ENCODE peak calls at places on chromosomes 6 and 20, in nine cellular contexts. One of them, this sample, is unnamed.

GRCh38 chr6:42694586-42694985 is 27.8 kb downstream of the PRPH2 start:
- DNase-seq in neural progenitor cell: no peak
- DNase-seq in WTC11: no peak
- DNase-seq in HCT116: no peak
- DNase-seq in brain microvascular endothelial cell: peak; percentile 49
- DNase-seq in pancreas: no peak
- DNase-seq in psoas muscle: no peak
- DNase-seq in heart left ventricle: no peak
- DNase-seq in cardiac muscle cell: no peak
- DNase-seq in this sample: no peak

GRCh38 chr6:138953451-138953850 is 34.6 kb downstream of the REPS1 start:
- DNase-seq in neural progenitor cell: no peak
- DNase-seq in WTC11: no peak
- DNase-seq in HCT116: no peak
- DNase-seq in brain microvascular endothelial cell: no peak
- DNase-seq in pancreas: no peak
- DNase-seq in psoas muscle: no peak
- DNase-seq in heart left ventricle: no peak
- DNase-seq in cardiac muscle cell: no peak
- DNase-seq in this sample: no peak

GRCh38 chr6:30513451-30513850 is 24.1 kb downstream of the HLA-E start:
- DNase-seq in neural progenitor cell: no peak
- DNase-seq in WTC11: no peak
- DNase-seq in HCT116: no peak
- DNase-seq in brain microvascular endothelial cell: no peak
- DNase-seq in pancreas: no peak
- DNase-seq in psoas muscle: no peak
- DNase-seq in heart left ventricle: no peak
- DNase-seq in cardiac muscle cell: no peak
- DNase-seq in this sample: no peak

GRCh38 chr20:60085551-60086132 is 127.4 kb downstream of the CDH26 start:
- DNase-seq in neural progenitor cell: peak; percentile 21
- DNase-seq in WTC11: peak; percentile 29
- DNase-seq in HCT116: no peak
- DNase-seq in brain microvascular endothelial cell: no peak
- DNase-seq in pancreas: no peak
- DNase-seq in psoas muscle: no peak
- DNase-seq in heart left ventricle: no peak
- DNase-seq in cardiac muscle cell: no peak
- DNase-seq in this sample: no peak

GRCh38 chr20:24607402-24607801 is 138.0 kb downstream of the SYNDIG1 start:
- DNase-seq in neural progenitor cell: no peak
- DNase-seq in WTC11: no peak
- DNase-seq in HCT116: no peak
- DNase-seq in brain microvascular endothelial cell: no peak
- DNase-seq in pancreas: no peak
- DNase-seq in psoas muscle: no peak
- DNase-seq in heart left ventricle: no peak
- DNase-seq in cardiac muscle cell: no peak
- DNase-seq in this sample: no peak

GRCh38 chr20:64101731-64102621 is 5.4 kb downstream of the NPBWR2 start:
- DNase-seq in neural progenitor cell: peak; percentile 86
- DNase-seq in WTC11: peak; percentile 79
- DNase-seq in HCT116: no peak
- DNase-seq in brain microvascular endothelial cell: no peak
- DNase-seq in pancreas: peak; percentile 76
- DNase-seq in psoas muscle: peak; percentile 63
- DNase-seq in heart left ventricle: no peak
- DNase-seq in cardiac muscle cell: peak; percentile 82
- DNase-seq in this sample: peak; percentile 71

GRCh38 chr6:138959521-138959920 is 28.5 kb downstream of the REPS1 start:
- DNase-seq in neural progenitor cell: no peak
- DNase-seq in WTC11: no peak
- DNase-seq in HCT116: no peak
- DNase-seq in brain microvascular endothelial cell: no peak
- DNase-seq in pancreas: no peak
- DNase-seq in psoas muscle: no peak
- DNase-seq in heart left ventricle: no peak
- DNase-seq in cardiac muscle cell: no peak
- DNase-seq in this sample: no peak

GRCh38 chr20:18590163-18590562 is 2.3 kb downstream of the DTD1 start:
- DNase-seq in neural progenitor cell: no peak
- DNase-seq in WTC11: no peak
- DNase-seq in HCT116: no peak
- DNase-seq in brain microvascular endothelial cell: no peak
- DNase-seq in pancreas: no peak
- DNase-seq in psoas muscle: no peak
- DNase-seq in heart left ventricle: no peak
- DNase-seq in cardiac muscle cell: no peak
- DNase-seq in this sample: no peak

GRCh38 chr20:17427646-17428045 is 103.5 kb downstream of the BFSP1 start:
- DNase-seq in neural progenitor cell: no peak
- DNase-seq in WTC11: no peak
- DNase-seq in HCT116: no peak
- DNase-seq in brain microvascular endothelial cell: no peak
- DNase-seq in pancreas: no peak
- DNase-seq in psoas muscle: no peak
- DNase-seq in heart left ventricle: no peak
- DNase-seq in cardiac muscle cell: no peak
- DNase-seq in this sample: no peak

GRCh38 chr20:7152071-7152470 is 384.6 kb downstream of the BMP2 start:
- DNase-seq in neural progenitor cell: no peak
- DNase-seq in WTC11: no peak
- DNase-seq in HCT116: no peak
- DNase-seq in brain microvascular endothelial cell: no peak
- DNase-seq in pancreas: no peak
- DNase-seq in psoas muscle: no peak
- DNase-seq in heart left ventricle: no peak
- DNase-seq in cardiac muscle cell: no peak
- DNase-seq in this sample: no peak

GRCh38 chr20:57056651-57057050 is 209.8 kb downstream of the BMP7 start:
- DNase-seq in neural progenitor cell: no peak
- DNase-seq in WTC11: no peak
- DNase-seq in HCT116: no peak
- DNase-seq in brain microvascular endothelial cell: no peak
- DNase-seq in pancreas: no peak
- DNase-seq in psoas muscle: no peak
- DNase-seq in heart left ventricle: no peak
- DNase-seq in cardiac muscle cell: no peak
- DNase-seq in this sample: no peak

GRCh38 chr20:10521836-10522235 is 86.7 kb downstream of the SLX4IP start:
- DNase-seq in neural progenitor cell: no peak
- DNase-seq in WTC11: no peak
- DNase-seq in HCT116: no peak
- DNase-seq in brain microvascular endothelial cell: no peak
- DNase-seq in pancreas: no peak
- DNase-seq in psoas muscle: no peak
- DNase-seq in heart left ventricle: no peak
- DNase-seq in cardiac muscle cell: no peak
- DNase-seq in this sample: no peak

GRCh38 chr20:10524034-10524476 is 89.0 kb downstream of the SLX4IP start:
- DNase-seq in neural progenitor cell: peak; percentile 72
- DNase-seq in WTC11: peak; percentile 70
- DNase-seq in HCT116: no peak
- DNase-seq in brain microvascular endothelial cell: peak; percentile 38
- DNase-seq in pancreas: no peak
- DNase-seq in psoas muscle: peak; percentile 83
- DNase-seq in heart left ventricle: peak; percentile 48
- DNase-seq in cardiac muscle cell: peak; percentile 8
- DNase-seq in this sample: no peak

GRCh38 chr20:10523438-10523837 is 88.3 kb downstream of the SLX4IP start:
- DNase-seq in neural progenitor cell: no peak
- DNase-seq in WTC11: no peak
- DNase-seq in HCT116: no peak
- DNase-seq in brain microvascular endothelial cell: no peak
- DNase-seq in pancreas: no peak
- DNase-seq in psoas muscle: no peak
- DNase-seq in heart left ventricle: no peak
- DNase-seq in cardiac muscle cell: no peak
- DNase-seq in this sample: no peak

GRCh38 chr20:10521068-10521834 is 86.1 kb downstream of the SLX4IP start:
- DNase-seq in neural progenitor cell: peak; percentile 17
- DNase-seq in WTC11: no peak
- DNase-seq in HCT116: no peak
- DNase-seq in brain microvascular endothelial cell: peak; percentile 84
- DNase-seq in pancreas: no peak
- DNase-seq in psoas muscle: no peak
- DNase-seq in heart left ventricle: no peak
- DNase-seq in cardiac muscle cell: no peak
- DNase-seq in this sample: no peak

DNA sequence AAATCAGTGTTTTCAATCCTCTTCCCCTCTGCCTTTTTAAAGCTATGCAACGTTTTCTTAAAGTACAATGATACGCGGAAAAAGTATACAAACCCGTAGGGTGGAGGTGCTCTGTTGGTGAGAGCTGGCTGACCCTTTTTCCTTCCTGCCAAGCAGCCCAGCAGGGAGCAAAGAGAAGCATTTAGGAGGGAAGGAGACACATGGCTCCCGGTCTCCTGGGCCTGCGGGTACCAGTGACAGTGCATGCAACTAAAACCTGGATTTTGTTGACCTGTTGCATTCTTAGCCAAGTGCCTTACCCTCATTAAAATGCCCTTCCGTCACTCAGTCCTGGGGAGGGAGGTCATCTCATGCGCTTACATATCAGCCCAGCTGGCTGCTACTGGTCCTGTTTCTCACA is 87.2 kb downstream of the SLX4IP start:
- DNase-seq in neural progenitor cell: no peak
- DNase-seq in WTC11: no peak
- DNase-seq in HCT116: no peak
- DNase-seq in brain microvascular endothelial cell: no peak
- DNase-seq in pancreas: no peak
- DNase-seq in psoas muscle: no peak
- DNase-seq in heart left ventricle: no peak
- DNase-seq in cardiac muscle cell: no peak
- DNase-seq in this sample: no peak
- TF ChIP-seq CTCF in neural progenitor cell: no peak
- TF ChIP-seq CTCF in WTC11: no peak
- TF ChIP-seq CTCF in HCT116: no peak
- TF ChIP-seq CTCF in brain microvascular endothelial cell: no peak
- TF ChIP-seq CTCF in pancreas: no peak
- TF ChIP-seq CTCF in psoas muscle: no peak
- TF ChIP-seq CTCF in heart left ventricle: no peak
- TF ChIP-seq CTCF in cardiac muscle cell: no peak
- TF ChIP-seq CTCF in this sample: no peak

DNA sequence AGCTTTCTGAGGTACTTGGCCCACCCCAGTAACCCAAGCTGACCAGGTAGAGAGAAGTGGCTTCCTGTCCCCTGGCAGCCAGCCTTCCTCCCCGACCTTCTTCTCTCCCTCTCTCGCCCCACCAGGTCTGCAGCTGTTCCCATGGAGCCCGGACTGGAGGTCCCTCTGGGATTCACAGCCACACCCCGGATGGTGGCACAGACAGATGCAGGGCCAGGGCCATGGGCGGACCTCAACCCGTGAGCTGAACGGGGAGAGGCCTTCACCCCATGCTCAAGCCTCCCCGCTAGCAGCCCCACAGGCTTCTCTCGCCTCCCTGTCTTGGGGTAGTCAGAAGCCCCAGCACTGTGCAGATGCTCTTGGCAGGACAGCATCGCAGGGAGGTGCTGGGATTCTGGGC is 41.3 kb downstream of the CPXM1 start:
- DNase-seq in neural progenitor cell: no peak
- DNase-seq in WTC11: no peak
- DNase-seq in HCT116: no peak
- DNase-seq in brain microvascular endothelial cell: no peak
- DNase-seq in pancreas: no peak
- DNase-seq in psoas muscle: no peak
- DNase-seq in heart left ventricle: no peak
- DNase-seq in cardiac muscle cell: no peak
- DNase-seq in this sample: no peak
- TF ChIP-seq CTCF in neural progenitor cell: no peak
- TF ChIP-seq CTCF in WTC11: no peak
- TF ChIP-seq CTCF in HCT116: no peak
- TF ChIP-seq CTCF in brain microvascular endothelial cell: no peak
- TF ChIP-seq CTCF in pancreas: no peak
- TF ChIP-seq CTCF in psoas muscle: no peak
- TF ChIP-seq CTCF in heart left ventricle: no peak
- TF ChIP-seq CTCF in cardiac muscle cell: no peak
- TF ChIP-seq CTCF in this sample: no peak

GRCh38 chr6:95365454-95365853 is 211.9 kb upstream of the MANEA start:
- DNase-seq in neural progenitor cell: peak; percentile 7
- DNase-seq in WTC11: no peak
- DNase-seq in HCT116: no peak
- DNase-seq in brain microvascular endothelial cell: no peak
- DNase-seq in pancreas: no peak
- DNase-seq in psoas muscle: no peak
- DNase-seq in heart left ventricle: no peak
- DNase-seq in cardiac muscle cell: no peak
- DNase-seq in this sample: no peak

GRCh38 chr6:95366414-95366813 is 210.9 kb upstream of the MANEA start:
- DNase-seq in neural progenitor cell: no peak
- DNase-seq in WTC11: no peak
- DNase-seq in HCT116: no peak
- DNase-seq in brain microvascular endothelial cell: no peak
- DNase-seq in pancreas: no peak
- DNase-seq in psoas muscle: no peak
- DNase-seq in heart left ventricle: no peak
- DNase-seq in cardiac muscle cell: no peak
- DNase-seq in this sample: no peak

GRCh38 chr6:95364016-95364604 is 213.2 kb upstream of the MANEA start:
- DNase-seq in neural progenitor cell: peak; percentile 60
- DNase-seq in WTC11: no peak
- DNase-seq in HCT116: peak; percentile 8
- DNase-seq in brain microvascular endothelial cell: no peak
- DNase-seq in pancreas: no peak
- DNase-seq in psoas muscle: no peak
- DNase-seq in heart left ventricle: no peak
- DNase-seq in cardiac muscle cell: peak; percentile 23
- DNase-seq in this sample: no peak
- TF ChIP-seq CTCF in neural progenitor cell: peak; percentile 70
- TF ChIP-seq CTCF in WTC11: peak; percentile 48
- TF ChIP-seq CTCF in HCT116: peak; percentile 34
- TF ChIP-seq CTCF in brain microvascular endothelial cell: peak; percentile 24
- TF ChIP-seq CTCF in pancreas: no peak
- TF ChIP-seq CTCF in psoas muscle: peak; percentile 27
- TF ChIP-seq CTCF in heart left ventricle: peak; percentile 17
- TF ChIP-seq CTCF in cardiac muscle cell: peak; percentile 29
- TF ChIP-seq CTCF in this sample: no peak

DNA sequence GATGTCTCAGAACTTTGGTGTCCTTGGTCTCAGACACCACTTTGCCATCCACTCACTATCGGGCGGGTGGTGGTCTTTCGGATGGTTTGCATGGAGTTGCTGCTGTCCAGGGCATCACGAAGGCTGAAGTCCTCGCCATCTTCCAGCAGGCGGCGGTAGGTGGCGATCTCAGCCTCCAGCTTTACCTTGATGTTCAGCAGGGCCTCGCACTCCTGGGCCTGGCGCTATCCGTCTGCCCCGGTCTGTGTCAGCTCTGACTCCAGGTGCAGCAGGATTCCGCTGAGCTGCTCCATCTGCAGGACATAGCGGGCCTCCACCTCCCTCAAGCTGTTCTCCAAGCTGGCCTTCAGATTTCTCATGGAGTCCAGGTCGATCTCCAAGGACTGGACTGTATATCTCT is 36.0 kb downstream of the ZNF311 start:
- DNase-seq in neural progenitor cell: no peak
- DNase-seq in WTC11: peak; percentile 78
- DNase-seq in HCT116: no peak
- DNase-seq in brain microvascular endothelial cell: no peak
- DNase-seq in pancreas: no peak
- DNase-seq in psoas muscle: no peak
- DNase-seq in heart left ventricle: no peak
- DNase-seq in cardiac muscle cell: no peak
- DNase-seq in this sample: no peak
- TF ChIP-seq CTCF in neural progenitor cell: no peak
- TF ChIP-seq CTCF in WTC11: no peak
- TF ChIP-seq CTCF in HCT116: no peak
- TF ChIP-seq CTCF in brain microvascular endothelial cell: peak; percentile 21
- TF ChIP-seq CTCF in pancreas: no peak
- TF ChIP-seq CTCF in psoas muscle: no peak
- TF ChIP-seq CTCF in heart left ventricle: no peak
- TF ChIP-seq CTCF in cardiac muscle cell: no peak
- TF ChIP-seq CTCF in this sample: no peak

GRCh38 chr20:32539817-32540675 is 45.1 kb downstream of the NOL4L start:
- DNase-seq in neural progenitor cell: no peak
- DNase-seq in WTC11: no peak
- DNase-seq in HCT116: no peak
- DNase-seq in brain microvascular endothelial cell: no peak
- DNase-seq in pancreas: peak; percentile 48
- DNase-seq in psoas muscle: no peak
- DNase-seq in heart left ventricle: no peak
- DNase-seq in cardiac muscle cell: no peak
- DNase-seq in this sample: peak; percentile 66
- TF ChIP-seq CTCF in neural progenitor cell: no peak
- TF ChIP-seq CTCF in WTC11: no peak
- TF ChIP-seq CTCF in HCT116: no peak
- TF ChIP-seq CTCF in brain microvascular endothelial cell: no peak
- TF ChIP-seq CTCF in pancreas: no peak
- TF ChIP-seq CTCF in psoas muscle: no peak
- TF ChIP-seq CTCF in heart left ventricle: no peak
- TF ChIP-seq CTCF in cardiac muscle cell: no peak
- TF ChIP-seq CTCF in this sample: no peak